ENCODE peak calls at places on chromosomes 11 and 22, in nine cellular contexts. B is fibroblast of the conjunctiva; C is amygdala; D is cardiac fibroblast; N is naive thymus-derived CD8-positive, alpha-beta T cell; A is EL; Q is DMS153; X is LoVo; P is NCI-H1417. G is an unnamed sample.

GRCh38 chr11:96045622-96046456 is 121.9 kb upstream of the MTMR2 start:
- DNase-seq in B (peak; percentile 75), C (no peak), D (peak; percentile 69), N (no peak), A (no peak), Q (no peak), X (no peak), P (no peak), G (no peak)

GRCh38 chr22:37090920-37091688 is 18.4 kb downstream of the TMPRSS6 start:
- DNase-seq in B (no peak), C (no peak), D (no peak), N (no peak), A (no peak), Q (no peak), X (no peak), P (no peak), G (no peak)

GRCh38 chr11:6586434-6587359 is 16.7 kb downstream of the RRP8 start:
- DNase-seq in B (no peak), C (no peak), D (no peak), N (no peak), A (no peak), Q (peak; percentile 32), X (no peak), P (no peak), G (no peak)

GRCh38 chr11:100739636-100740035 is 52.5 kb downstream of the ARHGAP42 start:
- DNase-seq in B (peak; percentile 18), C (no peak), D (peak; percentile 95), N (no peak), A (peak; percentile 90), Q (no peak), X (peak; percentile 29), P (no peak), G (no peak)

GRCh38 chr11:103714246-103714645 is 322.2 kb upstream of the DDI1 start:
- DNase-seq in B (no peak), C (no peak), D (peak; percentile 37), N (no peak), A (peak; percentile 3), Q (no peak), X (no peak), P (no peak), G (no peak)

GRCh38 chr11:77560605-77561004 is 29.1 kb upstream of the AQP11 start:
- DNase-seq in B (no peak), C (no peak), D (peak; percentile 40), N (no peak), A (peak; percentile 89), Q (no peak), X (peak; percentile 88), P (no peak), G (no peak)

GRCh38 chr11:95143106-95143681 is 53.5 kb downstream of the ENDOD1 start:
- DNase-seq in B (no peak), C (no peak), D (peak; percentile 77), N (no peak), A (no peak), Q (no peak), X (no peak), P (no peak), G (no peak)

GRCh38 chr11:62400760-62401159 is 18.1 kb upstream of the SCGB1A1 start:
- DNase-seq in B (peak; percentile 85), C (peak; percentile 55), D (peak; percentile 59), N (no peak), A (peak; percentile 61), Q (no peak), X (no peak), P (no peak), G (no peak)

GRCh38 chr11:111443640-111444039 is 64.6 kb upstream of the POU2AF1 start:
- DNase-seq in B (no peak), C (no peak), D (no peak), N (no peak), A (no peak), Q (peak; percentile 26), X (no peak), P (peak; percentile 30), G (no peak)

GRCh38 chr11:103091024-103091423 is 936 bp downstream of the DCUN1D5 start:
- DNase-seq in B (no peak), C (no peak), D (peak; percentile 25), N (no peak), A (peak; percentile 25), Q (no peak), X (peak; percentile 46), P (peak; percentile 61), G (no peak)

GRCh38 chr11:74449369-74449931 is 17.9 kb downstream of the KCNE3 start:
- DNase-seq in B (peak; percentile 64), C (peak; percentile 23), D (peak; percentile 92), N (peak; percentile 68), A (peak; percentile 82), Q (peak; percentile 78), X (peak; percentile 69), P (peak; percentile 76), G (peak; percentile 57)

GRCh38 chr11:84947970-84948600 is 679.1 kb downstream of the DLG2 start:
- DNase-seq in B (no peak), C (no peak), D (peak; percentile 22), N (no peak), A (peak; percentile 28), Q (no peak), X (no peak), P (no peak), G (no peak)

GRCh38 chr11:3202759-3203158 is 15.9 kb downstream of the MRGPRG start:
- DNase-seq in B (no peak), C (no peak), D (no peak), N (peak; percentile 64), A (no peak), Q (no peak), X (no peak), P (no peak), G (peak; percentile 50)

GRCh38 chr22:17753401-17753989 is 20.8 kb downstream of the BID start:
- DNase-seq in B (no peak), C (no peak), D (peak; percentile 47), N (no peak), A (no peak), Q (no peak), X (peak; percentile 9), P (no peak), G (no peak)

GRCh38 chr11:29326757-29327156 is 690.1 kb downstream of the KCNA4 start:
- DNase-seq in B (no peak), C (no peak), D (no peak), N (no peak), A (no peak), Q (no peak), X (no peak), P (no peak), G (no peak)

GRCh38 chr11:85685820-85686459 is at the start of gene CCDC89:
- DNase-seq in B (peak; percentile 72), C (peak; percentile 56), D (peak; percentile 99), N (no peak), A (peak; percentile 77), Q (peak; percentile 92), X (no peak), P (peak; percentile 77), G (no peak)

GRCh38 chr11:44539971-44540370 is 25.5 kb upstream of the CD82 start:
- DNase-seq in B (no peak), C (no peak), D (no peak), N (no peak), A (no peak), Q (peak; percentile 93), X (no peak), P (peak; percentile 83), G (no peak)

GRCh38 chr11:121614661-121615240 is 162.0 kb upstream of the SORL1-AS1 start:
- DNase-seq in B (no peak), C (no peak), D (no peak), N (no peak), A (no peak), Q (no peak), X (no peak), P (no peak), G (no peak)

GRCh38 chr11:2132874-2133480 is 6.2 kb downstream of the IGF2 start:
- DNase-seq in B (no peak), C (no peak), D (no peak), N (no peak), A (no peak), Q (no peak), X (no peak), P (no peak), G (no peak)

GRCh38 chr22:29096736-29097669 is 24.2 kb downstream of the KREMEN1 start:
- DNase-seq in B (no peak), C (no peak), D (peak; percentile 8), N (no peak), A (no peak), Q (no peak), X (no peak), P (no peak), G (no peak)

GRCh38 chr11:30889116-30889765 is 303.1 kb upstream of the MPPED2 start:
- DNase-seq in B (no peak), C (no peak), D (peak; percentile 12), N (no peak), A (no peak), Q (no peak), X (no peak), P (no peak), G (no peak)

G was measured in immature natural killer cell.